ENCODE peak calls at places on chromosomes 16 and 17, in six cellular contexts. Y, D, S, G, V and Q are unnamed samples.

GRCh38 chr16:66930189-66930588 is 4.0 kb downstream of the CIAO2B start:
- DNase-seq in V (no peak), Y (no peak), S (peak), D (no peak), G (no peak), Q (no peak)

GRCh38 chr17:81002409-81003361 is 11.0 kb downstream of the CHMP6 start:
- DNase-seq in Y (peak), G (peak), D (no peak), V (no peak), S (peak), Q (no peak)

GRCh38 chr17:4445731-4446130 is 12.0 kb downstream of the SPNS3 start:
- DNase-seq in G (no peak), V (no peak), D (no peak), S (no peak), Y (no peak), Q (no peak)

GRCh38 chr17:30897311-30897710 is 8.7 kb downstream of the TEFM start:
- DNase-seq in V (no peak), G (no peak), S (no peak), D (no peak), Y (no peak), Q (no peak)

GRCh38 chr16:726438-727290 is at the start of the genes CCDC78 and HAGHL:
- DNase-seq in V (no peak), S (no peak), Y (peak), D (peak), G (peak), Q (no peak)

GRCh38 chr17:79800325-79801155 is 3.7 kb upstream of the CBX8 start:
- DNase-seq in G (peak), V (no peak), D (no peak), Y (no peak), S (peak), Q (no peak)

GRCh38 chr16:70685938-70686375 is at the start of gene MTSS2:
- DNase-seq in S (peak), D (no peak), V (peak), Y (peak), G (peak), Q (no peak)

GRCh38 chr16:49986351-49987124 is 38.5 kb upstream of the CNEP1R1 start:
- DNase-seq in G (no peak), S (peak), Y (no peak), V (no peak), D (no peak), Q (no peak)

GRCh38 chr17:44308865-44309264 is 464 bp downstream of the RUNDC3A start:
- DNase-seq in S (no peak), G (no peak), V (no peak), Y (no peak), D (no peak), Q (no peak)

GRCh38 chr17:42608692-42609181 is 437 bp downstream of the RETREG3 start:
- DNase-seq in Y (no peak), D (no peak), S (no peak), G (no peak), V (no peak), Q (peak)